ENCODE peak calls at places on chromosomes 12 and 14, in four cellular contexts. U, M, E and R are unnamed samples.

GRCh38 chr12:107027304-107028053 is 40.5 kb upstream of the MTERF2 start:
- DNase-seq in U (no peak), M (peak), E (peak), R (no peak)

GRCh38 chr14:80570930-80571298 is 359.6 kb upstream of the DIO2 start:
- DNase-seq in U (no peak), M (no peak), E (no peak), R (no peak)

GRCh38 chr12:65778268-65779090 is 45.8 kb upstream of the HMGA2 start:
- DNase-seq in U (no peak), M (no peak), E (peak), R (no peak)

GRCh38 chr14:36807727-36808126 is 146.1 kb downstream of the PAX9 start:
- DNase-seq in U (no peak), M (no peak), E (no peak), R (no peak)

GRCh38 chr14:100147181-100147631 is 12.2 kb downstream of the DEGS2 start:
- DNase-seq in U (no peak), M (peak), E (no peak), R (no peak)

GRCh38 chr12:53365245-53365904 is 14.6 kb upstream of the SP1 start:
- DNase-seq in U (no peak), M (no peak), E (peak), R (no peak)

GRCh38 chr14:23024612-23025075 is 10.1 kb downstream of the PSMB5 start:
- DNase-seq in U (no peak), M (no peak), E (no peak), R (no peak)

GRCh38 chr14:43408472-43408871 is 1098.6 kb downstream of the FSCB start:
- DNase-seq in U (no peak), M (no peak), E (peak), R (no peak)

GRCh38 chr14:66281036-66281776 is 205.0 kb upstream of the CCDC196 start:
- DNase-seq in U (no peak), M (no peak), E (no peak), R (no peak)

GRCh38 chr14:81427348-81428058 is 27.4 kb upstream of the STON2 start:
- DNase-seq in U (no peak), M (no peak), E (peak), R (no peak)

GRCh38 chr12:25242981-25243764 is 7.6 kb downstream of the KRAS start:
- DNase-seq in U (no peak), M (no peak), E (no peak), R (no peak)

GRCh38 chr14:23160924-23161522 is 22.4 kb downstream of the SLC7A8 start:
- DNase-seq in U (peak), M (no peak), E (peak), R (peak)

GRCh38 chr12:13702401-13702800 is 279.0 kb downstream of the GRIN2B start:
- DNase-seq in U (no peak), M (no peak), E (no peak), R (no peak)

GRCh38 chr12:15088115-15088514 is 115.3 kb downstream of the PDE6H start:
- DNase-seq in U (no peak), M (no peak), E (no peak), R (no peak)

GRCh38 chr12:94649349-94650142 is 811 bp downstream of the TMCC3 start:
- DNase-seq in U (peak), M (peak), E (peak), R (peak)

GRCh38 chr12:12979731-12980259 is 20.3 kb downstream of the HEBP1 start:
- DNase-seq in U (no peak), M (no peak), E (peak), R (peak)

GRCh38 chr14:102693006-102693755 is 84.1 kb upstream of the TRAF3 start:
- DNase-seq in U (no peak), M (no peak), E (no peak), R (no peak)

GRCh38 chr12:92403210-92404175 is 257.8 kb upstream of the BTG1 start:
- DNase-seq in U (no peak), M (peak), E (no peak), R (no peak)

GRCh38 chr12:27500546-27500945 is 23.5 kb upstream of the PPFIBP1 start:
- DNase-seq in U (no peak), M (no peak), E (no peak), R (no peak)

GRCh38 chr12:115709410-115710065 is 568.0 kb downstream of the MED13L start:
- DNase-seq in U (no peak), M (no peak), E (no peak), R (no peak)

GRCh38 chr12:67630373-67631088 is 18.0 kb upstream of the DYRK2 start:
- DNase-seq in U (peak), M (peak), E (peak), R (no peak)

GRCh38 chr12:93358821-93359220 is 18.9 kb upstream of the NUDT4 start:
- DNase-seq in U (no peak), M (no peak), E (no peak), R (no peak)

GRCh38 chr14:100056964-100057817 is 8.0 kb upstream of the EVL start:
- DNase-seq in U (no peak), M (peak), E (peak), R (no peak)

GRCh38 chr12:12915654-12916053 is 24.3 kb downstream of the GPRC5A start:
- DNase-seq in U (peak), M (no peak), E (no peak), R (no peak)

GRCh38 chr12:99658950-99659349 is 11.4 kb downstream of the GARIN6 start:
- DNase-seq in U (no peak), M (no peak), E (peak), R (no peak)

GRCh38 chr12:54287316-54288157 is 7.0 kb downstream of the HNRNPA1 start:
- DNase-seq in U (peak), M (no peak), E (no peak), R (no peak)

GRCh38 chr12:70283232-70283631 is 40.0 kb downstream of the CNOT2 start:
- DNase-seq in U (no peak), M (no peak), E (no peak), R (no peak)

GRCh38 chr12:51419473-51420228 is 5.0 kb upstream of the SLC4A8 start:
- DNase-seq in U (peak), M (no peak), E (peak), R (peak)

GRCh38 chr14:95204705-95205104 is 47.4 kb upstream of the DICER1 start:
- DNase-seq in U (no peak), M (no peak), E (no peak), R (no peak)

GRCh38 chr14:91371990-91372375 is 45.6 kb downstream of the CCDC88C start:
- DNase-seq in U (no peak), M (no peak), E (no peak), R (no peak)

GRCh38 chr14:105415481-105416428 is 3.9 kb upstream of the MTA1 start:
- DNase-seq in U (no peak), M (no peak), E (no peak), R (no peak)

GRCh38 chr14:61925043-61925442 is 162.8 kb downstream of the SNAPC1 start:
- DNase-seq in U (peak), M (no peak), E (peak), R (no peak)

GRCh38 chr12:124752437-124753229 is 111.0 kb downstream of the SCARB1 start:
- DNase-seq in U (no peak), M (no peak), E (peak), R (no peak)

GRCh38 chr14:78010688-78011087 is 159.5 kb upstream of the NRXN3 start:
- DNase-seq in U (no peak), M (no peak), E (peak), R (no peak)

GRCh38 chr12:7178481-7178880 is 11.0 kb upstream of the PEX5 start:
- DNase-seq in U (no peak), M (no peak), E (no peak), R (no peak)